ENCODE peak calls at places on chromosomes 16 and 17, in seven cellular contexts. V is uterus, F is prostate gland, O is SJSA1, Y is Caco-2, L is neuronal stem cell, S is fibroblast of lung. R is an unnamed sample.
A peak's percentile ranks its signal among the peaks of the same experiment; 100 is the strongest.

GRCh38 chr17:55661963-55662834 is 60.5 kb downstream of the TMEM100 start:
- DNase-seq in Y (no peak), S (no peak), F (no peak), O (no peak), L (no peak), V (no peak), R (peak; percentile 51)

GRCh38 chr16:67456383-67457140 is 24.4 kb downstream of the ATP6V0D1 start:
- DNase-seq in L (no peak), Y (no peak), F (peak; percentile 82), S (peak; percentile 55), V (peak; percentile 81), O (no peak), R (peak; percentile 33)

GRCh38 chr17:12619444-12620199 is 46.1 kb upstream of the MYOCD start:
- DNase-seq in V (peak; percentile 83), F (no peak), Y (no peak), O (peak; percentile 31), S (peak; percentile 75), L (no peak), R (no peak)

GRCh38 chr17:70050192-70050591 is 24.8 kb upstream of the KCNJ16 start:
- DNase-seq in S (peak; percentile 48), Y (no peak), O (no peak), L (no peak), F (no peak), V (no peak), R (no peak)

GRCh38 chr16:25064967-25065366 is 46.6 kb upstream of the LCMT1 start:
- DNase-seq in Y (no peak), V (no peak), L (no peak), O (no peak), S (peak; percentile 17), F (no peak), R (no peak)

GRCh38 chr16:81639348-81639747 is 139.7 kb upstream of the PLCG2 start:
- DNase-seq in L (no peak), Y (no peak), F (no peak), V (no peak), S (no peak), O (no peak), R (no peak)

GRCh38 chr17:57090560-57091185 is 5.6 kb downstream of the AKAP1 start:
- DNase-seq in F (no peak), L (no peak), S (no peak), Y (no peak), O (no peak), V (no peak), R (no peak)

GRCh38 chr16:30478766-30479478 is 6.4 kb downstream of the ITGAL start:
- DNase-seq in L (no peak), V (no peak), O (no peak), F (no peak), S (no peak), Y (no peak), R (no peak)

GRCh38 chr16:51306116-51306515 is 155.0 kb upstream of the SALL1 start:
- DNase-seq in O (no peak), Y (no peak), S (no peak), F (no peak), L (no peak), V (no peak), R (no peak)

GRCh38 chr17:57675988-57676387 is 69.1 kb downstream of the CCDC182 start:
- DNase-seq in O (no peak), S (no peak), V (no peak), F (no peak), L (no peak), Y (no peak), R (no peak)

GRCh38 chr16:642189-643049 is 791 bp downstream of the MCRIP2 start:
- DNase-seq in V (no peak), F (peak; percentile 44), Y (peak; percentile 77), S (peak; percentile 17), L (no peak), O (no peak), R (no peak)

GRCh38 chr16:81645303-81645702 is 133.8 kb upstream of the PLCG2 start:
- DNase-seq in O (peak; percentile 51), V (peak; percentile 58), L (no peak), F (peak; percentile 91), S (peak; percentile 97), Y (no peak), R (no peak)

GRCh38 chr16:72482695-72483094 is 310.7 kb upstream of the PMFBP1 start:
- DNase-seq in Y (no peak), F (no peak), L (no peak), S (no peak), O (no peak), V (no peak), R (no peak)

GRCh38 chr17:17081304-17081940 is 39.2 kb downstream of the MPRIP start:
- DNase-seq in O (no peak), Y (no peak), F (no peak), L (no peak), V (no peak), S (no peak), R (no peak)

GRCh38 chr16:14074544-14074943 is 3.4 kb downstream of the MRTFB start:
- DNase-seq in O (no peak), Y (no peak), L (no peak), S (no peak), F (no peak), V (no peak), R (no peak)

GRCh38 chr17:29133146-29133713 is 47.0 kb downstream of the MYO18A start:
- DNase-seq in F (no peak), S (peak; percentile 85), O (no peak), V (peak; percentile 77), Y (no peak), L (no peak), R (no peak)

GRCh38 chr17:72097144-72097543 is 23.7 kb upstream of the SOX9 start:
- DNase-seq in S (peak; percentile 40), F (no peak), Y (no peak), V (no peak), L (no peak), O (peak; percentile 25), R (no peak)

GRCh38 chr17:70699408-70699807 is 530.1 kb downstream of the KCNJ2 start:
- DNase-seq in L (no peak), F (no peak), O (no peak), V (no peak), Y (no peak), S (no peak), R (no peak)

GRCh38 chr17:82440377-82440981 is 10.1 kb downstream of the CYBC1 start:
- DNase-seq in O (no peak), Y (no peak), S (no peak), V (no peak), F (no peak), L (no peak), R (no peak)

GRCh38 chr17:60311186-60311585 is 80.7 kb downstream of the USP32 start:
- DNase-seq in L (no peak), O (no peak), Y (no peak), S (peak; percentile 19), V (no peak), F (no peak), R (no peak)

GRCh38 chr16:65574311-65574966 is 452.6 kb upstream of the CDH11 start:
- DNase-seq in O (no peak), F (no peak), S (no peak), L (no peak), Y (no peak), V (no peak), R (no peak)

GRCh38 chr16:48393843-48394703 is 8.9 kb upstream of the SIAH1 start:
- DNase-seq in V (peak; percentile 77), O (no peak), Y (no peak), S (peak; percentile 58), F (no peak), L (no peak), R (no peak)

DNA sequence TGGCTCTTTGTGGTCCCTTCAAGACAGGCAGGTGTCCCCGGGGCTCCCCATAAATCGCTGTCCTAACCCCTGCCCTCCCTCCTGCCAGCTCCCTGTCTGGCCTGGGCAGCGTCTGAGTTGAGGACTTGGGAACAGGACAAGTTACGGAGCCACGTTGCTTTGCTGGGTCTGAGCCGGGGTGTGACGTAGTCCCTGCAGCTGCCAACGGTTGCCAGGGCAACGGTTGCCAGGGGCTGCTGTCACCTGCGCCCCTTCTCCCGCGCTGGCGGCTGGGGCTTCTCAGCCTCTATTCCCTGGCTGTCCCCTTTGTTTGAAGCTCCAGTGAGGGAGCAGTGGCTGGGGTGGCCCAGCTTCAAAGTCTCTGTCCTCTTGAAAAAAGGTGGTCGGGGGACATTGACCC is 10.7 kb downstream of the ADGRG1 start:
- DNase-seq in L (peak; percentile 89), O (no peak), V (no peak), S (peak; percentile 24), Y (no peak), F (peak; percentile 54), R (peak; percentile 53)
- H3K27me3 ChIP-seq in L (peaks cover under 1% of the 10 kb centered on the region), O (no peaks in the 10 kb centered on the region), V (no peaks in the 10 kb centered on the region), S (no peaks in the 10 kb centered on the region), Y (no peaks in the 10 kb centered on the region), F (no peaks in the 10 kb centered on the region), R (no peaks in the 10 kb centered on the region)

GRCh38 chr17:79809530-79810137 is 12.8 kb upstream of the CBX8 start:
- DNase-seq in Y (no peak), S (no peak), V (no peak), O (no peak), F (no peak), L (no peak), R (no peak)
- H3K27me3 ChIP-seq in Y (no peaks in the 10 kb centered on the region), S (peaks cover 82% of the 10 kb centered on the region), V (peaks cover 81% of the 10 kb centered on the region), O (peaks cover 76% of the 10 kb centered on the region), F (peaks cover 28% of the 10 kb centered on the region), L (peaks cover 89% of the 10 kb centered on the region), R (no peaks in the 10 kb centered on the region)

GRCh38 chr17:79815836-79816371 is 19.0 kb upstream of the CBX8 start:
- DNase-seq in L (no peak), Y (no peak), V (no peak), S (no peak), O (no peak), F (no peak), R (no peak)
- H3K27me3 ChIP-seq in L (peaks cover 84% of the 10 kb centered on the region), Y (no peaks in the 10 kb centered on the region), V (peaks cover 32% of the 10 kb centered on the region), S (peaks cover 75% of the 10 kb centered on the region), O (peaks cover 21% of the 10 kb centered on the region), F (peaks cover 3% of the 10 kb centered on the region), R (no peaks in the 10 kb centered on the region)

GRCh38 chr16:27426423-27427408 is 24.7 kb downstream of the IL21R start:
- DNase-seq in L (no peak), Y (peak; percentile 23), V (no peak), F (no peak), S (peak; percentile 92), O (peak; percentile 13), R (peak; percentile 60)
- H3K27me3 ChIP-seq in L (no peaks in the 10 kb centered on the region), Y (no peaks in the 10 kb centered on the region), V (no peaks in the 10 kb centered on the region), F (no peaks in the 10 kb centered on the region), S (no peaks in the 10 kb centered on the region), O (no peaks in the 10 kb centered on the region), R (no peaks in the 10 kb centered on the region)

GRCh38 chr17:65307366-65308316 is 170.5 kb downstream of the RGS9 start:
- DNase-seq in L (no peak), V (no peak), O (no peak), F (no peak), Y (no peak), S (no peak), R (no peak)

GRCh38 chr17:65314212-65314611 is 177.0 kb downstream of the RGS9 start:
- DNase-seq in Y (no peak), O (no peak), F (no peak), V (no peak), S (no peak), L (no peak), R (no peak)

GRCh38 chr17:65312718-65313382 is 175.7 kb downstream of the RGS9 start:
- DNase-seq in L (no peak), O (no peak), F (no peak), S (no peak), Y (peak; percentile 24), V (no peak), R (no peak)
- H3K27me3 ChIP-seq in L (no peaks in the 10 kb centered on the region), O (peaks cover 10% of the 10 kb centered on the region), F (no peaks in the 10 kb centered on the region), S (peaks cover 11% of the 10 kb centered on the region), Y (no peaks in the 10 kb centered on the region), V (no peaks in the 10 kb centered on the region), R (no peaks in the 10 kb centered on the region)